ENCODE peak calls at places on chromosomes 12 and 14, in four cellular contexts. G is WTC11, V is HepG2, N is K562. P is an unnamed sample.

GRCh38 chr14:50348933-50349332 is 36.8 kb downstream of the DMAC2L start:
- DNase-seq in N (no peak), G (no peak), V (no peak), P (no peak)

GRCh38 chr12:1443421-1444141 is 150.8 kb downstream of the FBXL14 start:
- DNase-seq in N (no peak), G (no peak), V (no peak), P (no peak)

GRCh38 chr14:80364274-80364673 is 153.0 kb upstream of the DIO2 start:
- DNase-seq in N (no peak), G (no peak), V (peak), P (peak)

GRCh38 chr14:89654998-89655397 is 238.0 kb upstream of the FOXN3 start:
- DNase-seq in N (no peak), V (no peak), G (no peak), P (no peak)

GRCh38 chr12:103556890-103557667 is 30.0 kb upstream of the STAB2 start:
- DNase-seq in V (no peak), N (no peak), G (no peak), P (no peak)

GRCh38 chr14:73743431-73743931 is 29.3 kb upstream of the PNMA1 start:
- DNase-seq in N (no peak), G (no peak), V (no peak), P (no peak)

GRCh38 chr12:16384732-16385131 is 37.3 kb downstream of the MGST1 start:
- DNase-seq in N (no peak), V (no peak), G (no peak), P (no peak)

GRCh38 chr14:37709419-37710195 is 114.2 kb downstream of the TTC6 start:
- DNase-seq in V (peak), G (no peak), N (no peak), P (peak)

GRCh38 chr14:71659165-71659564 is 273.1 kb upstream of the RGS6 start:
- DNase-seq in N (no peak), G (no peak), V (peak), P (no peak)

GRCh38 chr14:97458302-97459137 is 661.3 kb downstream of the VRK1 start:
- DNase-seq in V (no peak), N (no peak), G (peak), P (no peak)

GRCh38 chr12:101375573-101375972 is 32.0 kb downstream of the ARL1 start:
- DNase-seq in V (no peak), N (no peak), G (no peak), P (no peak)
- TF ChIP-seq ELF4 in V (no peak), N (no peak), G (no peak), P (no peak)

GRCh38 chr12:108565976-108566375 is 3.6 kb downstream of the ISCU start:
- DNase-seq in N (no peak), G (no peak), V (no peak), P (no peak)
- TF ChIP-seq ELF4 in N (no peak), G (no peak), V (no peak), P (no peak)

GRCh38 chr14:105489607-105490317 is 1.3 kb upstream of the TEDC1 start:
- DNase-seq in V (peak), N (peak), G (peak), P (peak)
- TF ChIP-seq ELF4 in V (no peak), N (no peak), G (no peak), P (no peak)

GRCh38 chr12:130754234-130755001 is 38.3 kb upstream of the RIMBP2 start:
- DNase-seq in G (no peak), V (no peak), N (no peak), P (no peak)

GRCh38 chr12:130747867-130748740 is 32.0 kb upstream of the RIMBP2 start:
- DNase-seq in N (peak), G (peak), V (peak), P (peak)

GRCh38 chr12:130748786-130749185 is 32.7 kb upstream of the RIMBP2 start:
- DNase-seq in V (no peak), G (no peak), N (no peak), P (no peak)

DNA sequence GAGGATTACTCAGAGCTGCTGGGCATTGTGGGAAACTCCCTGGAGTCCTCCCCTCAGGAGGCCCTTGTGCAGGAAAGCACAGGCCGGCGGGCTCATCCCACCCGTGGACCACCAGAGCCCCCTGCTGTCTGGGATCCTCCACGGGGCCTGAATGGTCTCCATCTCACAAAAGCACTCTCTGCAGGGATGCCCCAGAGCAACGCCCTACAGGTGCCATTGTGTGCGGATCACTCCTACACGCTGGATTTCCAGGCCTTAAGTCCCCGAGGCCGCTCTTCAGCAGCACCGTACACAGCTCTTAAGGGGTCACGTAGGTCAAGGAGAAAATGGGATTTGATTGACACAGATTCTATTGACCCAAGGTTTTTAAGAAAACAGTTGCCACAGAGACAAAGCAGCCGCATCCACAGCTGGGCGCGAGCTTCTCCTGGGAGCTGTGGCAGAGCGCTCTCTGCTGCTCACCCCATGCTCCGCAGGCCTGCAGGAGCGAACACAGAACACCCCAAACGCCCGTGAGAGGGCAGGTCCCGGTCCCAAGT is 36.7 kb upstream of the RIMBP2 start:
- DNase-seq in V (no peak), N (no peak), G (peak), P (no peak)
- TF ChIP-seq ELF4 in V (no peak), N (no peak), G (no peak), P (no peak)

DNA sequence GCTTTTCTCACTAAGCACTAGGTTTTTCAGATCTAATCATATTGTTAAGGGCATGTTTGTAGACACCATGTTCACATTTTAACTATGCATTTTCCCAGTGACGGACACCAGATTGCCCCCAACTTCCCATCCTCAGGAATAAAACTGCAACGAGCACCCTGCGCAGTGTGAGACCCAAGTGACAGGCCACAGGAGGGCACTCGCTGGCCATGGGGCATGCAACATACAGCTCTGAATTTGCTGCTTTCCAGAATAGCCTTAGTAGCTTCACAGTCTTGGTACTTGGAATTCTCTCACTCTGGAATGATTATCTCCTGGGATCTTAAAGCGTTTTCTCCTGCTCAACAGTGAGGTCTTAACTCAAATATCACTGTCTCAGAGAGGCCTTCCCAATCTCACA is 983 bp upstream of the DDX47 start:
- DNase-seq in V (no peak), N (no peak), G (no peak), P (no peak)
- TF ChIP-seq ELF4 in V (no peak), N (no peak), G (no peak), P (no peak)

DNA sequence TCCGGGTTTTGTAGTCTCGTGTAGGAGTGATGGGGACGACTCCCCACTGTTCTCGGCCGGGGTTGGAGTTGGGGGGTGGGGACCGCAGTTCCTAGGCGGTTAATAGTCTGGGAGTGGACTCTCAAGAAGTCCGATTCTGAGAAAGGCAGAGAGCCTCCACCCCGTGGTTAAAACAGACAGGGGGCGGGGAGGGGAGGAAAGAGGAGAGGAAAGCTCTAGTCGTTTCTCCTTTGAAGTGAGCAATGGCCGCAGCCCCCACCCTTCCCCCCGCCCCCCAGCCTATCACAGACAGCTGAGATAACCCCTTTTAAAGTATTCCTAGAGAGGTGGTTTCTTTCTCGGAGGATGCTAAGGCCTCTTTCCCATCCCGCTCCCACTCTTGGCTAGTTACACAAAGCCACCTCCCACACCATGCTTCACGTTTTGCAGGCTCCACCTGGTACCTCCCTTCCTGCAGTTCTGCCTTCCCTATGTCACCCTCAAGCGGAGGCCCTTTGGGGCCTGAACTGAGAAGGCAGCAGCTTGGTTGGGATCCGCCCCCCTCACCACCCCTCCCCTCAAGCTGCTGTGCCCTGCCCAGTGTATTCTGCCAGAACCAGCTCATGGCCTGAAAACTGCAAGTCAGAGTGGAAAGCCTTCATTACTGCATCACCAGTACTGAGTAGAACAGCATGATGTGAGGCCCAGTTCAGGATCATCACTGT is 853 bp downstream of the USP5 start:
- DNase-seq in N (peak), G (peak), V (peak), P (no peak)
- TF ChIP-seq ELF4 in N (no peak), G (no peak), V (peak), P (no peak)

GRCh38 chr12:39406257-39406656 is 36.7 kb downstream of the KIF21A start:
- DNase-seq in G (no peak), N (no peak), V (no peak), P (no peak)
- TF ChIP-seq ELF4 in G (no peak), N (no peak), V (no peak), P (no peak)